ENCODE peak calls at places on chromosomes 4 and X, in four cellular contexts. One of them, this sample, is unnamed. For H3K4me1, the result is how much of the 10 kb centered on the place peaks cover.

GRCh38 chr4:13920901-13921300 is 293.4 kb upstream of the BOD1L1 start:
- DNase-seq in stomach: no peak
- DNase-seq in GM23338: peak
- DNase-seq in H1: peak
- DNase-seq in this sample: no peak

GRCh38 chr4:10461091-10461849 is 4.0 kb upstream of the ZNF518B start:
- DNase-seq in stomach: peak
- DNase-seq in GM23338: peak
- DNase-seq in H1: no peak
- DNase-seq in this sample: no peak

GRCh38 chrX:68659385-68659784 is 11.9 kb downstream of the STARD8 start:
- DNase-seq in stomach: no peak
- DNase-seq in GM23338: peak
- DNase-seq in H1: no peak
- DNase-seq in this sample: no peak

GRCh38 chrX:74613350-74614192 is 853 bp downstream of the RLIM start:
- DNase-seq in stomach: peak
- DNase-seq in GM23338: peak
- DNase-seq in H1: no peak
- DNase-seq in this sample: no peak

GRCh38 chr4:187183351-187183750 is 459.7 kb upstream of the FAT1 start:
- DNase-seq in stomach: no peak
- DNase-seq in GM23338: no peak
- DNase-seq in H1: no peak
- DNase-seq in this sample: no peak

GRCh38 chr4:26885912-26886274 is 25.3 kb downstream of the STIM2 start:
- DNase-seq in stomach: no peak
- DNase-seq in GM23338: peak
- DNase-seq in H1: no peak
- DNase-seq in this sample: no peak

GRCh38 chr4:43875655-43876054 is 573.0 kb downstream of the KCTD8 start:
- DNase-seq in stomach: no peak
- DNase-seq in GM23338: peak
- DNase-seq in H1: no peak
- DNase-seq in this sample: no peak

GRCh38 chr4:103292373-103292772 is 94.2 kb upstream of the CENPE start:
- DNase-seq in stomach: no peak
- DNase-seq in GM23338: no peak
- DNase-seq in H1: no peak
- DNase-seq in this sample: no peak

GRCh38 chr4:1552451-1552850 is 131.7 kb downstream of the FAM53A start:
- DNase-seq in stomach: no peak
- DNase-seq in GM23338: no peak
- DNase-seq in H1: no peak
- DNase-seq in this sample: no peak

GRCh38 chr4:118865091-118865708 is 23.5 kb upstream of the SYNPO2 start:
- DNase-seq in stomach: peak
- DNase-seq in GM23338: peak
- DNase-seq in H1: no peak
- DNase-seq in this sample: peak

GRCh38 chrX:8846271-8846670 is 45.1 kb upstream of the FAM9A start:
- DNase-seq in stomach: no peak
- DNase-seq in GM23338: no peak
- DNase-seq in H1: no peak
- DNase-seq in this sample: no peak

GRCh38 chr4:10048931-10049655 is 27.8 kb upstream of the SLC2A9 start:
- DNase-seq in stomach: no peak
- DNase-seq in GM23338: no peak
- DNase-seq in H1: no peak
- DNase-seq in this sample: no peak

GRCh38 chrX:68506649-68507048 is 7.8 kb downstream of the YIPF6 start:
- DNase-seq in stomach: no peak
- DNase-seq in GM23338: no peak
- DNase-seq in H1: no peak
- DNase-seq in this sample: no peak

GRCh38 chrX:130637591-130637990 is 235.8 kb downstream of the RBMX2 start:
- DNase-seq in stomach: no peak
- DNase-seq in GM23338: no peak
- DNase-seq in H1: no peak
- DNase-seq in this sample: no peak

GRCh38 chrX:2502668-2503519 is 2.1 kb upstream of the DHRSX start:
- DNase-seq in stomach: peak
- DNase-seq in GM23338: no peak
- DNase-seq in H1: no peak
- DNase-seq in this sample: no peak

GRCh38 chr4:112287258-112287873 is 1.7 kb upstream of the TIFA start:
- DNase-seq in stomach: no peak
- DNase-seq in GM23338: no peak
- DNase-seq in H1: no peak
- DNase-seq in this sample: no peak

GRCh38 chr4:3483471-3483921 is 20.4 kb downstream of the DOK7 start:
- DNase-seq in stomach: no peak
- DNase-seq in GM23338: no peak
- DNase-seq in H1: no peak
- DNase-seq in this sample: no peak

GRCh38 chr4:123415977-123416376 is 19.4 kb downstream of the SPRY1 start:
- DNase-seq in stomach: no peak
- DNase-seq in GM23338: no peak
- DNase-seq in H1: no peak
- DNase-seq in this sample: no peak

GRCh38 chr4:80078361-80079092 is 5.5 kb upstream of the ANTXR2 start:
- DNase-seq in stomach: no peak
- DNase-seq in GM23338: no peak
- DNase-seq in H1: no peak
- DNase-seq in this sample: no peak

GRCh38 chr4:146041139-146042004 is 102.7 kb upstream of the ZNF827 start:
- DNase-seq in stomach: no peak
- DNase-seq in GM23338: no peak
- DNase-seq in H1: no peak
- DNase-seq in this sample: no peak

GRCh38 chr4:1604181-1604705 is 79.9 kb downstream of the FAM53A start:
- DNase-seq in stomach: no peak
- DNase-seq in GM23338: no peak
- DNase-seq in H1: no peak
- DNase-seq in this sample: no peak

GRCh38 chrX:43836435-43837184 is 45.6 kb downstream of the MAOB start:
- DNase-seq in stomach: no peak
- DNase-seq in GM23338: peak
- DNase-seq in H1: no peak
- DNase-seq in this sample: no peak

GRCh38 chrX:7115557-7115956 is 32.0 kb upstream of the STS start:
- DNase-seq in stomach: no peak
- DNase-seq in GM23338: no peak
- DNase-seq in H1: no peak
- DNase-seq in this sample: no peak

GRCh38 chrX:13747836-13748235 is 13.3 kb downstream of the OFD1 start:
- DNase-seq in stomach: peak
- DNase-seq in GM23338: peak
- DNase-seq in H1: no peak
- DNase-seq in this sample: no peak

GRCh38 chr4:180641495-180641894 is 1601.7 kb upstream of the TENM3 start:
- DNase-seq in stomach: no peak
- DNase-seq in GM23338: no peak
- DNase-seq in H1: no peak
- DNase-seq in this sample: no peak

GRCh38 chrX:150577174-150577573 is 8.8 kb downstream of the MTM1 start:
- DNase-seq in stomach: no peak
- DNase-seq in GM23338: no peak
- DNase-seq in H1: no peak
- DNase-seq in this sample: no peak

GRCh38 chr4:7771056-7771455 is 168.6 kb downstream of the AFAP1 start:
- DNase-seq in stomach: no peak
- DNase-seq in GM23338: no peak
- DNase-seq in H1: no peak
- DNase-seq in this sample: no peak

GRCh38 chrX:38409289-38409688 is 56.9 kb downstream of the OTC start:
- DNase-seq in stomach: no peak
- DNase-seq in GM23338: peak
- DNase-seq in H1: no peak
- DNase-seq in this sample: no peak

GRCh38 chrX:41150043-41150442 is 64.8 kb downstream of the USP9X start:
- DNase-seq in stomach: no peak
- DNase-seq in GM23338: no peak
- DNase-seq in H1: no peak
- DNase-seq in this sample: no peak

GRCh38 chrX:41152221-41152620 is 67.0 kb downstream of the USP9X start:
- DNase-seq in stomach: no peak
- DNase-seq in GM23338: no peak
- DNase-seq in H1: no peak
- DNase-seq in this sample: no peak

GRCh38 chrX:41144873-41145272 is 59.6 kb downstream of the USP9X start:
- DNase-seq in stomach: no peak
- DNase-seq in GM23338: no peak
- DNase-seq in H1: no peak
- DNase-seq in this sample: no peak

GRCh38 chrX:41145920-41146608 is 60.8 kb downstream of the USP9X start:
- DNase-seq in stomach: no peak
- DNase-seq in GM23338: no peak
- DNase-seq in H1: no peak
- DNase-seq in this sample: no peak

GRCh38 chrX:41148553-41148952 is 63.3 kb downstream of the USP9X start:
- DNase-seq in stomach: no peak
- DNase-seq in GM23338: no peak
- DNase-seq in H1: no peak
- DNase-seq in this sample: no peak
- H3K4me1 ChIP-seq in stomach: under half
- H3K4me1 ChIP-seq in GM23338: under half
- H3K4me1 ChIP-seq in H1: under half
- H3K4me1 ChIP-seq in this sample: under half

DNA sequence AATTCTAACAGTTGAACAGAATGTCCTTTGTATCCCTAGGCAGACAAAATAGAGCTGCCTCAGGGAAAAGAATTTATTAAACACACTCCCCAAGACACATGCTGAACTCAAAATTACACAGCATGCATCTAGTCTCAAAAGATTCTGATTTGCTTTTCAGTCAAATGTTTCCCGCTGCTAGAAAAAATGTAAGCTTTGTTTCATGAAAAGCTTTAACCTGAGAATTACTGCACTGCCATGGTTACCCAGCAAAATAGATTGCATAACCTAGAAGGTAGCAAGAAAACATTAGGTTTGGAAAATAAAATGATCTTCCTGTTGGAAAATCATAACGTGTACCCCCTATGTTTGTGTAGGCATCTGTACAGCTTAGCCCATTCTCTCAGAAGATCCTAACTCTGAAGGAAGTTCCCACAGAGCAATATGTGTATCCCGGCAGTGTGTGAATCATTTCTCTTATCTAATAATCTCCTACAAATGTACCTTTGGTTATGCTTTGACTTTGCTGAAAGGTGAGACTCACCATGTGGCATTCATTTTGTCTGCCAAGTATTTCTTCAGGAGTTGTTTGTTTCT is 646.9 kb downstream of the STPG2 start:
- DNase-seq in stomach: no peak
- DNase-seq in GM23338: no peak
- DNase-seq in H1: no peak
- DNase-seq in this sample: no peak
- TF ChIP-seq POLR2AphosphoS5 in stomach: no peak
- TF ChIP-seq POLR2AphosphoS5 in GM23338: no peak
- TF ChIP-seq POLR2AphosphoS5 in H1: no peak
- TF ChIP-seq POLR2AphosphoS5 in this sample: no peak

GRCh38 chr4:39426728-39427127 is 20.0 kb downstream of the KLB start:
- DNase-seq in stomach: no peak
- DNase-seq in GM23338: no peak
- DNase-seq in H1: no peak
- DNase-seq in this sample: no peak

GRCh38 chr4:39427477-39428119 is 20.9 kb downstream of the KLB start:
- DNase-seq in stomach: no peak
- DNase-seq in GM23338: no peak
- DNase-seq in H1: no peak
- DNase-seq in this sample: no peak

GRCh38 chr4:39422247-39422646 is 15.5 kb downstream of the KLB start:
- DNase-seq in stomach: no peak
- DNase-seq in GM23338: no peak
- DNase-seq in H1: no peak
- DNase-seq in this sample: no peak
- H3K4me1 ChIP-seq in stomach: under half
- H3K4me1 ChIP-seq in GM23338: under half
- H3K4me1 ChIP-seq in H1: under half
- H3K4me1 ChIP-seq in this sample: under half

GRCh38 chr4:168835880-168836454 is 174.1 kb downstream of the CBR4 start:
- DNase-seq in stomach: no peak
- DNase-seq in GM23338: no peak
- DNase-seq in H1: no peak
- DNase-seq in this sample: no peak
- TF ChIP-seq POLR2AphosphoS5 in stomach: no peak
- TF ChIP-seq POLR2AphosphoS5 in GM23338: no peak
- TF ChIP-seq POLR2AphosphoS5 in H1: no peak
- TF ChIP-seq POLR2AphosphoS5 in this sample: no peak